ENCODE peak calls at places on chromosome 10, in six cellular contexts. One of them, this sample, is unnamed.

GRCh38 chr10:62261666-62262065 is 7.0 kb downstream of the RTKN2 start:
- DNase-seq in Daoy: no peak
- DNase-seq in NCI-H2081: no peak
- DNase-seq in AG08395: peak; percentile 4
- DNase-seq in AG09319: no peak
- DNase-seq in cardiac fibroblast: peak; percentile 61
- DNase-seq in this sample: no peak

GRCh38 chr10:43671659-43672555 is 23.2 kb upstream of the ZNF32 start:
- DNase-seq in AG09319: peak; percentile 59
- DNase-seq in AG08395: peak; percentile 81
- DNase-seq in Daoy: peak; percentile 49
- DNase-seq in NCI-H2081: peak; percentile 17
- DNase-seq in cardiac fibroblast: peak; percentile 87
- DNase-seq in this sample: peak; percentile 37

GRCh38 chr10:77649333-77650331 is 12.0 kb upstream of the KCNMA1 start:
- DNase-seq in cardiac fibroblast: no peak
- DNase-seq in NCI-H2081: no peak
- DNase-seq in AG08395: no peak
- DNase-seq in AG09319: no peak
- DNase-seq in Daoy: no peak
- DNase-seq in this sample: no peak

GRCh38 chr10:43238462-43238861 is 28.4 kb downstream of the RASGEF1A start:
- DNase-seq in AG08395: no peak
- DNase-seq in NCI-H2081: no peak
- DNase-seq in AG09319: no peak
- DNase-seq in cardiac fibroblast: no peak
- DNase-seq in Daoy: no peak
- DNase-seq in this sample: no peak

GRCh38 chr10:1402016-1402820 is 335.1 kb downstream of the ADARB2 start:
- DNase-seq in AG08395: no peak
- DNase-seq in NCI-H2081: no peak
- DNase-seq in cardiac fibroblast: no peak
- DNase-seq in Daoy: no peak
- DNase-seq in AG09319: no peak
- DNase-seq in this sample: no peak

GRCh38 chr10:5545011-5545410 is 20.2 kb downstream of the CALML3 start:
- DNase-seq in AG08395: no peak
- DNase-seq in Daoy: no peak
- DNase-seq in NCI-H2081: no peak
- DNase-seq in AG09319: no peak
- DNase-seq in cardiac fibroblast: no peak
- DNase-seq in this sample: no peak

GRCh38 chr10:101536800-101537199 is 51.3 kb downstream of the POLL start:
- DNase-seq in AG08395: peak; percentile 37
- DNase-seq in cardiac fibroblast: peak; percentile 53
- DNase-seq in AG09319: no peak
- DNase-seq in Daoy: no peak
- DNase-seq in NCI-H2081: no peak
- DNase-seq in this sample: peak; percentile 3

GRCh38 chr10:4708123-4708759 is 117.8 kb upstream of the AKR1E2 start:
- DNase-seq in Daoy: no peak
- DNase-seq in AG09319: no peak
- DNase-seq in NCI-H2081: no peak
- DNase-seq in AG08395: no peak
- DNase-seq in cardiac fibroblast: no peak
- DNase-seq in this sample: no peak

GRCh38 chr10:122845783-122846332 is at the start of gene CUZD1:
- DNase-seq in NCI-H2081: no peak
- DNase-seq in AG08395: no peak
- DNase-seq in Daoy: no peak
- DNase-seq in cardiac fibroblast: no peak
- DNase-seq in AG09319: no peak
- DNase-seq in this sample: peak; percentile 4

GRCh38 chr10:113019692-113020424 is 69.8 kb downstream of the TCF7L2 start:
- DNase-seq in cardiac fibroblast: no peak
- DNase-seq in NCI-H2081: peak; percentile 41
- DNase-seq in AG08395: no peak
- DNase-seq in AG09319: no peak
- DNase-seq in Daoy: no peak
- DNase-seq in this sample: peak; percentile 64

GRCh38 chr10:49187044-49187484 is 1.1 kb downstream of the TMEM273 start:
- DNase-seq in Daoy: no peak
- DNase-seq in AG08395: no peak
- DNase-seq in NCI-H2081: no peak
- DNase-seq in AG09319: no peak
- DNase-seq in cardiac fibroblast: no peak
- DNase-seq in this sample: no peak

GRCh38 chr10:43120948-43121290 is 17.3 kb upstream of the CSGALNACT2 start:
- DNase-seq in NCI-H2081: no peak
- DNase-seq in AG09319: no peak
- DNase-seq in AG08395: no peak
- DNase-seq in Daoy: peak; percentile 43
- DNase-seq in cardiac fibroblast: peak; percentile 22
- DNase-seq in this sample: no peak

GRCh38 chr10:73901261-73901660 is 9.7 kb upstream of the PLAU start:
- DNase-seq in AG09319: no peak
- DNase-seq in Daoy: no peak
- DNase-seq in NCI-H2081: no peak
- DNase-seq in AG08395: no peak
- DNase-seq in cardiac fibroblast: no peak
- DNase-seq in this sample: no peak

GRCh38 chr10:47288916-47289495 is 11.0 kb upstream of the GDF10 start:
- DNase-seq in NCI-H2081: no peak
- DNase-seq in Daoy: no peak
- DNase-seq in AG08395: no peak
- DNase-seq in AG09319: no peak
- DNase-seq in cardiac fibroblast: no peak
- DNase-seq in this sample: no peak

GRCh38 chr10:29555746-29556481 is 78.9 kb downstream of the SVIL start:
- DNase-seq in cardiac fibroblast: peak; percentile 80
- DNase-seq in Daoy: no peak
- DNase-seq in AG09319: no peak
- DNase-seq in AG08395: peak; percentile 71
- DNase-seq in NCI-H2081: peak; percentile 49
- DNase-seq in this sample: no peak

GRCh38 chr10:58672855-58673254 is 160.2 kb downstream of the BICC1 start:
- DNase-seq in Daoy: no peak
- DNase-seq in AG08395: peak; percentile 23
- DNase-seq in cardiac fibroblast: peak; percentile 73
- DNase-seq in NCI-H2081: no peak
- DNase-seq in AG09319: no peak
- DNase-seq in this sample: no peak

GRCh38 chr10:112369495-112370423 is 4.2 kb upstream of the ACSL5 start:
- DNase-seq in AG08395: no peak
- DNase-seq in NCI-H2081: no peak
- DNase-seq in Daoy: no peak
- DNase-seq in AG09319: no peak
- DNase-seq in cardiac fibroblast: no peak
- DNase-seq in this sample: no peak

GRCh38 chr10:30784896-30785605 is 155.5 kb upstream of the LYZL2 start:
- DNase-seq in Daoy: peak; percentile 73
- DNase-seq in AG09319: no peak
- DNase-seq in AG08395: peak; percentile 74
- DNase-seq in cardiac fibroblast: peak; percentile 64
- DNase-seq in NCI-H2081: peak; percentile 71
- DNase-seq in this sample: peak; percentile 55

GRCh38 chr10:70890917-70891431 is 2.6 kb upstream of the PCBD1 start:
- DNase-seq in NCI-H2081: no peak
- DNase-seq in Daoy: no peak
- DNase-seq in AG09319: no peak
- DNase-seq in AG08395: no peak
- DNase-seq in cardiac fibroblast: no peak
- DNase-seq in this sample: no peak

GRCh38 chr10:91528768-91529167 is 104.1 kb downstream of the PPP1R3C start:
- DNase-seq in Daoy: no peak
- DNase-seq in cardiac fibroblast: no peak
- DNase-seq in AG09319: no peak
- DNase-seq in AG08395: no peak
- DNase-seq in NCI-H2081: no peak
- DNase-seq in this sample: no peak

GRCh38 chr10:100024741-100025140 is 15.0 kb upstream of the DNMBP start:
- DNase-seq in cardiac fibroblast: no peak
- DNase-seq in NCI-H2081: no peak
- DNase-seq in AG09319: no peak
- DNase-seq in Daoy: no peak
- DNase-seq in AG08395: no peak
- DNase-seq in this sample: peak; percentile 5

GRCh38 chr10:76973515-76974289 is 663.9 kb downstream of the KCNMA1 start:
- DNase-seq in AG08395: peak; percentile 64
- DNase-seq in Daoy: peak; percentile 26
- DNase-seq in NCI-H2081: no peak
- DNase-seq in cardiac fibroblast: peak; percentile 63
- DNase-seq in AG09319: peak; percentile 38
- DNase-seq in this sample: no peak

GRCh38 chr10:133133471-133134231 is 26.4 kb upstream of the KNDC1 start:
- DNase-seq in AG08395: no peak
- DNase-seq in Daoy: no peak
- DNase-seq in NCI-H2081: no peak
- DNase-seq in cardiac fibroblast: no peak
- DNase-seq in AG09319: no peak
- DNase-seq in this sample: no peak

GRCh38 chr10:10961078-10961477 is 56.6 kb upstream of the CELF2 start:
- DNase-seq in NCI-H2081: no peak
- DNase-seq in AG09319: no peak
- DNase-seq in Daoy: no peak
- DNase-seq in cardiac fibroblast: no peak
- DNase-seq in AG08395: no peak
- DNase-seq in this sample: no peak

GRCh38 chr10:127932521-127933270 is 25.8 kb downstream of the PTPRE start:
- DNase-seq in Daoy: no peak
- DNase-seq in AG08395: no peak
- DNase-seq in AG09319: no peak
- DNase-seq in NCI-H2081: no peak
- DNase-seq in cardiac fibroblast: no peak
- DNase-seq in this sample: no peak

GRCh38 chr10:123930340-123931001 is 38.9 kb upstream of the CPXM2 start:
- DNase-seq in AG08395: peak; percentile 93
- DNase-seq in AG09319: peak; percentile 88
- DNase-seq in NCI-H2081: no peak
- DNase-seq in Daoy: peak; percentile 41
- DNase-seq in cardiac fibroblast: no peak
- DNase-seq in this sample: no peak

GRCh38 chr10:78634389-78634815 is 434.4 kb upstream of the ZMIZ1 start:
- DNase-seq in AG08395: peak; percentile 66
- DNase-seq in NCI-H2081: no peak
- DNase-seq in Daoy: peak; percentile 60
- DNase-seq in AG09319: no peak
- DNase-seq in cardiac fibroblast: no peak
- DNase-seq in this sample: no peak

GRCh38 chr10:75272896-75273295 is 37.1 kb upstream of the COMTD1 start:
- DNase-seq in Daoy: no peak
- DNase-seq in cardiac fibroblast: no peak
- DNase-seq in AG09319: no peak
- DNase-seq in AG08395: peak; percentile 35
- DNase-seq in NCI-H2081: no peak
- DNase-seq in this sample: no peak

GRCh38 chr10:14405076-14406065 is 74.6 kb upstream of the FRMD4A start:
- DNase-seq in cardiac fibroblast: peak; percentile 97
- DNase-seq in NCI-H2081: peak; percentile 42
- DNase-seq in AG08395: peak; percentile 65
- DNase-seq in Daoy: peak; percentile 89
- DNase-seq in AG09319: peak; percentile 79
- DNase-seq in this sample: no peak

GRCh38 chr10:33660329-33660728 is 325.9 kb upstream of the NRP1 start:
- DNase-seq in AG08395: no peak
- DNase-seq in Daoy: no peak
- DNase-seq in NCI-H2081: no peak
- DNase-seq in cardiac fibroblast: no peak
- DNase-seq in AG09319: no peak
- DNase-seq in this sample: no peak

GRCh38 chr10:8051851-8052257 is 2.6 kb upstream of the GATA3 start:
- DNase-seq in Daoy: no peak
- DNase-seq in AG09319: no peak
- DNase-seq in NCI-H2081: no peak
- DNase-seq in cardiac fibroblast: no peak
- DNase-seq in AG08395: no peak
- DNase-seq in this sample: no peak

GRCh38 chr10:79099898-79100448 is 31.2 kb downstream of the ZMIZ1 start:
- DNase-seq in AG08395: no peak
- DNase-seq in Daoy: no peak
- DNase-seq in AG09319: no peak
- DNase-seq in cardiac fibroblast: no peak
- DNase-seq in NCI-H2081: no peak
- DNase-seq in this sample: no peak

GRCh38 chr10:61438141-61438984 is 14.8 kb downstream of the TMEM26 start:
- DNase-seq in cardiac fibroblast: peak; percentile 6
- DNase-seq in AG09319: peak; percentile 36
- DNase-seq in NCI-H2081: no peak
- DNase-seq in Daoy: no peak
- DNase-seq in AG08395: peak; percentile 12
- DNase-seq in this sample: no peak

GRCh38 chr10:22259280-22259679 is 41.5 kb upstream of the EBLN1 start:
- DNase-seq in AG08395: no peak
- DNase-seq in Daoy: no peak
- DNase-seq in cardiac fibroblast: peak; percentile 28
- DNase-seq in AG09319: no peak
- DNase-seq in NCI-H2081: no peak
- DNase-seq in this sample: no peak

GRCh38 chr10:6347391-6347951 is 144.7 kb downstream of the PFKFB3 start:
- DNase-seq in Daoy: no peak
- DNase-seq in AG08395: peak; percentile 71
- DNase-seq in cardiac fibroblast: no peak
- DNase-seq in AG09319: no peak
- DNase-seq in NCI-H2081: no peak
- DNase-seq in this sample: no peak

GRCh38 chr10:89224697-89225443 is 17.8 kb upstream of the CH25H start:
- DNase-seq in NCI-H2081: no peak
- DNase-seq in Daoy: no peak
- DNase-seq in cardiac fibroblast: no peak
- DNase-seq in AG09319: no peak
- DNase-seq in AG08395: no peak
- DNase-seq in this sample: no peak